ENCODE peak calls at places on chromosomes 7 and 10, in nine cellular contexts. I, M, S, V, H, B, F, P and G are unnamed samples.

GRCh38 chr10:104388830-104389229 is 35.2 kb downstream of the CFAP58 start:
- DNase-seq in I (no peak), F (no peak), P (no peak), M (no peak), V (no peak), S (no peak), H (no peak), B (no peak), G (no peak)

GRCh38 chr7:33195264-33195663 is 65.9 kb downstream of the BBS9 start:
- DNase-seq in I (no peak), B (no peak), P (no peak), M (no peak), H (no peak), F (peak), S (peak), V (no peak), G (peak)

GRCh38 chr7:111098011-111098925 is 7.3 kb downstream of the LRRN3 start:
- DNase-seq in S (no peak), H (no peak), P (peak), I (peak), M (no peak), F (no peak), V (peak), B (no peak), G (no peak)

GRCh38 chr10:95077556-95077955 is 8.3 kb upstream of the CYP2C8 start:
- DNase-seq in M (no peak), B (no peak), S (no peak), H (no peak), F (no peak), V (no peak), I (no peak), P (no peak), G (no peak)

GRCh38 chr7:87370660-87371180 is 25.3 kb downstream of the CROT start:
- DNase-seq in S (peak), B (no peak), M (no peak), V (no peak), F (peak), I (no peak), H (no peak), P (no peak), G (no peak)

GRCh38 chr7:125606661-125607060 is 677.0 kb upstream of the POT1 start:
- DNase-seq in V (no peak), M (no peak), B (no peak), P (no peak), H (no peak), S (no peak), F (no peak), I (no peak), G (no peak)

GRCh38 chr7:114787556-114787955 is 134.3 kb upstream of the MDFIC start:
- DNase-seq in I (no peak), B (no peak), S (no peak), P (no peak), H (no peak), V (no peak), M (no peak), F (no peak), G (no peak)

GRCh38 chr7:91527460-91527859 is 263.2 kb downstream of the FZD1 start:
- DNase-seq in M (no peak), I (no peak), H (no peak), V (no peak), P (no peak), S (peak), F (no peak), B (no peak), G (no peak)

GRCh38 chr10:8049874-8050560 is 4.5 kb upstream of the GATA3 start:
- DNase-seq in B (no peak), H (no peak), I (no peak), V (no peak), S (peak), F (no peak), M (peak), P (peak), G (no peak)
- H3K27ac ChIP-seq in B (no peak), H (no peak), I (no peak), V (no peak), S (no peak), F (no peak), M (peak), P (no peak), G (no peak)

DNA sequence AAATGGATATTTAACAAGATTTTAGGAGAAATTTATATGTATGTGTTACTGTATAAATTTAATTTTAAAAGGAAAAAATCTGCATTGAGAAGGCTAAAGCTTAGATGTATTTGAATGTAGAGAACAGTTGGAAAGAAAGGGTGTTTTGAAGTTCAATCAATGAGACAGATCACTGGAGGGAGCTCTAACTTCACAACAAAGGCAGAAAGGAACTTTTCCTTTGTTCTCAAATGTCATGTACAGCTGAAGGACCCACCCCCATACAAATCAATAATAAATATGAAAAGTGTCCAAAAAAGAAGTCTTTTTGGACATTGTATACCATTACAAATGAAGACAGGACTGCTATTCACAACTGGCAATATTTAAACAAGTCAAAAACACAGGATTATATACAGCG is 403.4 kb downstream of the DNAJB9 start:
- DNase-seq in S (no peak), H (no peak), F (no peak), B (no peak), M (no peak), P (peak), V (no peak), I (no peak), G (no peak)
- TF ChIP-seq CTCF in S (no peak), H (no peak), F (no peak), B (no peak), M (peak), P (peak), V (no peak), I (no peak), G (no peak)

GRCh38 chr10:99236627-99237309 is 1.1 kb upstream of the HPSE2 start:
- DNase-seq in V (no peak), F (no peak), I (no peak), P (no peak), M (no peak), H (no peak), S (no peak), B (no peak), G (no peak)
- H3K27ac ChIP-seq in V (no peak), F (no peak), I (no peak), P (no peak), M (no peak), H (no peak), S (no peak), B (no peak), G (no peak)

DNA sequence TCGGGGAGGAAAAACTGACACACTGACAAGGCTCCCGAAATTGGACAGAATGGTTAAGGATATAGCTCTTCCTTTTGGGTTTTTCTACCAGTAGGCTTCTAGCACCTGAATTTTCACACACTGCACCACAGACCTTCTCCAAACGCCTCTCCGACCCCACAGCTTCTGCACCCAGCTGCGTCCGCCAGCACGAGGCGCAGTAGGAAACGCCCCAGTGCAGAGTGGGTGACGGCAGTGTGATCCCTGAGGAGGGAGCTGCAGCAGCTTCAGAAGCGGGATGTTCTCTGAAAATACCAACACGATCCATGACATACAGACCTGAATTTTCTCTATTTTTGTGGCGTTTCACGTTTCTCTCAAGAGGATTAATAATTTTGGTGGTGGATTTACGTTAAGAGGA is 25.9 kb downstream of the HSPB1 start:
- DNase-seq in V (no peak), B (no peak), I (no peak), H (no peak), F (no peak), M (no peak), S (no peak), P (no peak), G (no peak)
- TF ChIP-seq CTCF in V (no peak), B (no peak), I (no peak), H (no peak), F (no peak), M (no peak), S (no peak), P (no peak), G (no peak)

GRCh38 chr7:42831953-42832522 is 79.8 kb downstream of the C7orf25 start:
- DNase-seq in S (no peak), V (no peak), H (no peak), I (no peak), M (no peak), P (no peak), F (no peak), B (no peak), G (no peak)

GRCh38 chr7:42832672-42833071 is 79.2 kb downstream of the C7orf25 start:
- DNase-seq in I (peak), S (no peak), P (no peak), H (no peak), F (no peak), M (no peak), B (no peak), V (no peak), G (no peak)

GRCh38 chr7:42833411-42833810 is 78.5 kb downstream of the C7orf25 start:
- DNase-seq in V (no peak), B (no peak), I (no peak), M (no peak), H (no peak), F (no peak), P (no peak), S (no peak), G (no peak)

DNA sequence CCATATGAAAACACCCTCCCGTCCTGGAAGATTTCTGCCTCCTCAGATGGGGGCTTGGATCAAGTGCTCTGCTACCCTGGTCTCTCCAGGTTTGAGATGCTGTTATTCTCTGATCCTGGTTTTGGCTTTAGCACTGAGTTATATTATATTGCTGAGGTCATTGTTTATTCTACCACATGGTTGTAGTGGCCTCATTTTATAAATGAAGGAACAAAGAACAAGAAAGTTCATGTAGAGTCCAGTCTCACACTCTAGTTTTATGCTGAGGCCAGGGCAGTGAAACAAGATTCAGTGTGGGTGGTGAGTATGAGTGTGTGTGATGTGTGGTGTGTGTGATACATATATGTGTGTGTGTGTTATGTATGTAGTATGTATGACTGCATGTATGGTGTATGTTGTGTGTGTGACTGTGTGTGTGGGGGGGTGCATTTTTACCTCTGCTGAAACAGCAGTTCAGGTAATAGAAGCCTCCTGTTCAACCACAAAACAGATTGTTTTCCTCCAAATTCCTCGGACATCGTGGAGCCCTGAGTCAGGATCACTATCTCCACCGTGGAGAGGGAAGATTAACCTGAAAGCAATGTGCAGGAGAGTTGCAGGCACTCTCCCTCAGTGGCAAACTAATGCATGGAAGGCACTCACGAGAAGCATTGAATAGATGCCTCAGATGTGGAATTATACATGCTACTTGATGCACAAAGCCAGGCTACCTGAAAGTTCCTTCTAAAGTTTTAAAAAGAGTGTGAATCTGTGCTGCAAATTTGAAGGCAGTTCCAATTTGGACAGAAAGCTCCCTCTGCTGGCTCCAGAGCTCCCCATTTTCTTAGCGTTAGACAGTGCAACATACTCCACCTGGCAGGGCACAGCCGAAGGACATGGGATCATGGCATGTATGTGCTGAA is 80.6 kb downstream of the C7orf25 start:
- DNase-seq in I (peak), S (peak), B (peak), F (no peak), H (no peak), P (peak), V (no peak), M (no peak), G (peak)
- H3K27ac ChIP-seq in I (peak), S (no peak), B (no peak), F (no peak), H (no peak), P (peak), V (no peak), M (no peak), G (no peak)

GRCh38 chr10:128631801-128632241 is 505.6 kb upstream of the MKI67 start:
- DNase-seq in I (no peak), S (peak), F (no peak), M (no peak), P (peak), H (no peak), V (no peak), B (peak), G (no peak)
- TF ChIP-seq CTCF in I (no peak), S (peak), F (peak), M (no peak), P (peak), H (peak), V (no peak), B (peak), G (peak)